ENCODE peak calls at places on chromosomes 3 and 15, in five cellular contexts. I is A549, A is GM23338, R is HepG2, Q is Panc1. F is an unnamed sample.

GRCh38 chr3:64291345-64291744 is 66.1 kb upstream of the PRICKLE2 start:
- DNase-seq in I (peak; percentile 24), R (no peak), Q (peak; percentile 38), A (no peak), F (peak; percentile 1)

GRCh38 chr15:72184165-72184811 is 13.3 kb downstream of the GRAMD2A start:
- DNase-seq in Q (no peak), I (peak; percentile 85), A (peak; percentile 86), R (peak; percentile 40), F (no peak)

GRCh38 chr3:112486811-112487505 is 12.3 kb downstream of the BTLA start:
- DNase-seq in R (no peak), A (no peak), I (no peak), Q (no peak), F (no peak)

GRCh38 chr3:15299036-15299435 is 33.4 kb downstream of the SH3BP5 start:
- DNase-seq in R (no peak), A (no peak), Q (no peak), I (no peak), F (no peak)

GRCh38 chr3:158766364-158766763 is 34.1 kb upstream of the RARRES1 start:
- DNase-seq in Q (no peak), A (no peak), R (no peak), I (no peak), F (no peak)

GRCh38 chr15:48785195-48785594 is 25.7 kb downstream of the CEP152 start:
- DNase-seq in I (no peak), A (no peak), Q (no peak), R (no peak), F (no peak)

GRCh38 chr15:101107625-101108457 is 144.0 kb downstream of the CHSY1 start:
- DNase-seq in Q (no peak), A (no peak), I (no peak), R (no peak), F (no peak)

GRCh38 chr15:89681146-89681545 is 2.0 kb upstream of the PLIN1 start:
- DNase-seq in I (no peak), R (no peak), Q (no peak), A (no peak), F (no peak)

GRCh38 chr3:102057781-102058421 is 208.6 kb downstream of the NFKBIZ start:
- DNase-seq in A (no peak), R (no peak), I (no peak), Q (no peak), F (no peak)

GRCh38 chr3:184688251-184688851 is 23.5 kb downstream of the MAGEF1 start:
- DNase-seq in I (no peak), A (no peak), R (no peak), Q (no peak), F (no peak)
- TF ChIP-seq REST in I (no peak), A (no peak), R (no peak), Q (no peak), F (no peak)

GRCh38 chr3:4862973-4863372 is 116.3 kb upstream of the BHLHE40 start:
- DNase-seq in Q (no peak), A (no peak), R (no peak), I (no peak), F (no peak)

GRCh38 chr3:4859788-4860187 is 119.4 kb upstream of the BHLHE40 start:
- DNase-seq in A (no peak), Q (no peak), I (no peak), R (no peak), F (no peak)

GRCh38 chr3:4864503-4864902 is 114.7 kb upstream of the BHLHE40 start:
- DNase-seq in A (no peak), R (no peak), I (no peak), Q (no peak), F (peak; percentile 84)

GRCh38 chr3:4866841-4867240 is 112.4 kb upstream of the BHLHE40 start:
- DNase-seq in R (no peak), Q (no peak), A (no peak), I (no peak), F (no peak)

DNA sequence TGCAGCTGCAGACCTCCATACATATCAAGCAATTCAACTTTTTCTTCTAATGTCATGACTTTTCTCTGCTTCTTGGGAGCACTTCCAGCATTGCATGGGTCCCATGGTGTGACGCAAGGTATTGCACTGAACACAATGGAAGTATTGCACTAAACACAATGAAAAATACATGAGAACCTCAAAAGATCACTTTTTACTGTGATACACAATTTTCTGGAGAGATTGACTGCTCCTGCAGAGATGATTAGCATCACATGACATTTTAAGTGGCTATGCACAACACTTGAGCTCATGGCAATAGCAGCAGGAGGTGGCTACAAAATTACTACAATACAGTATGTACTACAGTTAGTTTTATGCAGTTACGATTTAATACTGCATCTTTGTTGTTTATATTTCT is 113.5 kb upstream of the BHLHE40 start:
- DNase-seq in Q (no peak), I (no peak), A (no peak), R (no peak), F (no peak)
- TF ChIP-seq REST in Q (no peak), I (no peak), A (no peak), R (no peak), F (no peak)

GRCh38 chr3:149487598-149488197 is 13.2 kb downstream of the TM4SF4 start:
- DNase-seq in Q (no peak), I (no peak), R (no peak), A (peak; percentile 81), F (peak; percentile 29)
- TF ChIP-seq REST in Q (no peak), I (no peak), R (no peak), A (no peak), F (no peak)

GRCh38 chr3:107085261-107085660 is 292.0 kb upstream of the CCDC54 start:
- DNase-seq in I (no peak), R (no peak), Q (no peak), A (no peak), F (no peak)
- TF ChIP-seq REST in I (no peak), R (no peak), Q (no peak), A (no peak), F (no peak)

GRCh38 chr3:67362686-67363085 is 291.7 kb downstream of the SUCLG2 start:
- DNase-seq in R (peak; percentile 69), Q (no peak), A (no peak), I (no peak), F (no peak)

GRCh38 chr3:67357610-67358458 is 296.6 kb downstream of the SUCLG2 start:
- DNase-seq in Q (peak; percentile 18), A (peak; percentile 95), R (peak; percentile 68), I (peak; percentile 25), F (no peak)

GRCh38 chr3:67361323-67361722 is 293.1 kb downstream of the SUCLG2 start:
- DNase-seq in R (no peak), Q (no peak), A (no peak), I (no peak), F (no peak)

GRCh38 chr3:67361770-67362169 is 292.6 kb downstream of the SUCLG2 start:
- DNase-seq in I (no peak), A (no peak), Q (no peak), R (no peak), F (no peak)
- TF ChIP-seq REST in I (no peak), A (no peak), Q (no peak), R (no peak), F (no peak)